ENCODE peak calls at places on chromosomes 7 and 10, in four cellular contexts. X is colonic mucosa, V is choroid plexus epithelial cell, E is activated B cell treated with CpG ODN at 0.5 μM for 24 hours. F is an unnamed sample.

GRCh38 chr7:108417144-108417543 is 39.1 kb downstream of the NRCAM start:
- DNase-seq in X (no peak), V (no peak), E (no peak), F (no peak)

GRCh38 chr7:91164531-91164930 is 99.7 kb upstream of the FZD1 start:
- DNase-seq in X (no peak), V (peak), E (no peak), F (no peak)

GRCh38 chr7:109549461-109549860 is 979.8 kb downstream of the DNAJB9 start:
- DNase-seq in X (no peak), V (no peak), E (no peak), F (no peak)

GRCh38 chr10:91592282-91593020 is 40.4 kb downstream of the PPP1R3C start:
- DNase-seq in X (no peak), V (no peak), E (no peak), F (no peak)

GRCh38 chr10:71531485-71532446 is 135.0 kb downstream of the CDH23 start:
- DNase-seq in X (no peak), V (no peak), E (no peak), F (peak)

GRCh38 chr7:19587291-19587690 is 121.5 kb downstream of the POLR1F start:
- DNase-seq in X (no peak), V (no peak), E (no peak), F (no peak)

GRCh38 chr7:112449353-112449752 is 907 bp upstream of the IFRD1 start:
- DNase-seq in X (peak), V (peak), E (no peak), F (peak)

GRCh38 chr10:43202224-43202656 is 64.0 kb downstream of the CSGALNACT2 start:
- DNase-seq in X (peak), V (peak), E (peak), F (peak)

GRCh38 chr10:88413412-88413811 is 169.7 kb downstream of the RNLS start:
- DNase-seq in X (no peak), V (no peak), E (no peak), F (no peak)

GRCh38 chr7:155921804-155922506 is 109.7 kb upstream of the SHH start:
- DNase-seq in X (peak), V (no peak), E (no peak), F (no peak)

GRCh38 chr10:17229016-17229716 is 1.1 kb downstream of the VIM start:
- DNase-seq in X (peak), V (peak), E (peak), F (peak)

GRCh38 chr10:77105756-77106155 is 531.9 kb downstream of the KCNMA1 start:
- DNase-seq in X (no peak), V (no peak), E (no peak), F (no peak)

GRCh38 chr7:25389489-25390106 is 161.3 kb upstream of the NPVF start:
- DNase-seq in X (peak), V (peak), E (no peak), F (peak)

GRCh38 chr7:157442993-157443831 is 106.4 kb downstream of the DNAJB6 start:
- DNase-seq in X (no peak), V (no peak), E (no peak), F (no peak)

GRCh38 chr7:135169936-135170222 is 628 bp downstream of the CYREN start:
- DNase-seq in X (no peak), V (peak), E (no peak), F (no peak)

GRCh38 chr7:18558910-18559309 is 63.4 kb downstream of the HDAC9 start:
- DNase-seq in X (no peak), V (no peak), E (no peak), F (no peak)

GRCh38 chr10:128451879-128452278 is 325.7 kb upstream of the MKI67 start:
- DNase-seq in X (no peak), V (no peak), E (no peak), F (no peak)

GRCh38 chr7:38330861-38331709 is 57.6 kb upstream of the TARP start:
- DNase-seq in X (no peak), V (no peak), E (no peak), F (peak)

GRCh38 chr10:8767616-8768015 is 713.1 kb downstream of the GATA3 start:
- DNase-seq in X (no peak), V (no peak), E (no peak), F (no peak)

GRCh38 chr7:1120791-1121190 is 32.9 kb downstream of the GPER1 start:
- DNase-seq in X (no peak), V (no peak), E (no peak), F (no peak)

GRCh38 chr7:53437336-53437735 is 401.9 kb downstream of the POM121L12 start:
- DNase-seq in X (no peak), V (no peak), E (no peak), F (no peak)

GRCh38 chr10:63256047-63256773 is 123.1 kb downstream of the NRBF2 start:
- DNase-seq in X (no peak), V (peak), E (no peak), F (no peak)

GRCh38 chr7:70788276-70788675 is 343.7 kb upstream of the GALNT17 start:
- DNase-seq in X (no peak), V (no peak), E (no peak), F (peak)

GRCh38 chr7:33196194-33196593 is 66.8 kb downstream of the BBS9 start:
- DNase-seq in X (no peak), V (peak), E (no peak), F (no peak)

GRCh38 chr7:23191022-23191421 is 9.2 kb downstream of the NUP42 start:
- DNase-seq in X (no peak), V (no peak), E (no peak), F (no peak)

GRCh38 chr10:121899727-121900126 is 28.1 kb downstream of the ATE1 start:
- DNase-seq in X (no peak), V (no peak), E (no peak), F (no peak)

GRCh38 chr7:84477786-84478405 is 283.3 kb upstream of the SEMA3A start:
- DNase-seq in X (no peak), V (no peak), E (no peak), F (no peak)

GRCh38 chr7:141333459-141333858 is 217.8 kb upstream of the AGK start:
- DNase-seq in X (no peak), V (no peak), E (no peak), F (no peak)

GRCh38 chr7:46461334-46461777 is 540.3 kb upstream of the IGFBP3 start:
- DNase-seq in X (no peak), V (peak), E (no peak), F (no peak)

GRCh38 chr10:70343312-70343711 is 39.1 kb downstream of the LRRC20 start:
- DNase-seq in X (no peak), V (no peak), E (no peak), F (no peak)

GRCh38 chr7:124635416-124635815 is 130.2 kb downstream of the GPR37 start:
- DNase-seq in X (no peak), V (no peak), E (no peak), F (no peak)

GRCh38 chr10:34290412-34291082 is 524.5 kb downstream of the PARD3 start:
- DNase-seq in X (no peak), V (peak), E (no peak), F (no peak)

GRCh38 chr10:53918755-53919154 is 882.3 kb downstream of the PCDH15 start:
- DNase-seq in X (no peak), V (no peak), E (no peak), F (no peak)

GRCh38 chr7:113128028-113128427 is 9.7 kb upstream of the SMIM30 start:
- DNase-seq in X (no peak), V (no peak), E (no peak), F (no peak)

GRCh38 chr7:55127135-55127551 is 108.3 kb downstream of the EGFR start:
- DNase-seq in X (no peak), V (no peak), E (no peak), F (no peak)

GRCh38 chr7:45185028-45185863 is 27.7 kb downstream of the RAMP3 start:
- DNase-seq in X (no peak), V (no peak), E (no peak), F (no peak)

GRCh38 chr7:27196287-27196739 is 3.6 kb downstream of the HOXA13 start:
- DNase-seq in X (peak), V (peak), E (no peak), F (peak)

GRCh38 chr10:107336061-107336460 is 171.6 kb upstream of the SORCS1 start:
- DNase-seq in X (no peak), V (no peak), E (no peak), F (no peak)

GRCh38 chr10:67788028-67788886 is 49.7 kb downstream of the DNAJC12 start:
- DNase-seq in X (peak), V (peak), E (peak), F (peak)
- TF ChIP-seq CTCF in X (peak), V (peak), E (no peak), F (peak)

DNA sequence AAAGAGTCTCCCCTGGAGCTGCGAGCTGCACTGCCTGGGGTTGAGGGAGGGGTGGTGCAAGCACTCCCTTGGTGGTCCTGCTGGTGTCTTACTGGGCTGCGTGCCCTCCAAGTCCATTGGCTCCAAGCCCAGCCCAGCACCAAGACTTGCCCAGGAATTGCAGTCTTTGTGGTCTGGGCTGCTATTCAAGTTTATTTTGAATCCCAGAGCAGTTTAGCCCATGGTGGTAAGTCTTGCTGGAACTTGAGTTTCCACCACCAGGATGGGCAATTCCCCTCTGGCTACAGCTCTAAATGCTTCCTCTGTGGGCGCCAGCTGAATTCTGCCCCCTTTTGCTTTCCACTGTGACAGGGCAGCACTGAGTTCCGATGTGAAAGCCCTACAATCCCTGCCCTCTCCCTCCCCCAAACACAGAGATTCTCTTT is 25.1 kb downstream of the GALNT11 start:
- DNase-seq in X (no peak), V (peak), E (no peak), F (no peak)
- TF ChIP-seq CTCF in X (no peak), V (peak), E (no peak), F (no peak)

GRCh38 chr7:36084485-36085091 is 68.5 kb upstream of the EEPD1 start:
- DNase-seq in X (peak), V (peak), E (no peak), F (no peak)

GRCh38 chr7:36085096-36085495 is 68.0 kb upstream of the EEPD1 start:
- DNase-seq in X (no peak), V (no peak), E (no peak), F (no peak)

GRCh38 chr7:36088966-36089365 is 64.1 kb upstream of the EEPD1 start:
- DNase-seq in X (no peak), V (no peak), E (no peak), F (no peak)

GRCh38 chr7:36088553-36088952 is 64.5 kb upstream of the EEPD1 start:
- DNase-seq in X (no peak), V (no peak), E (no peak), F (no peak)

DNA sequence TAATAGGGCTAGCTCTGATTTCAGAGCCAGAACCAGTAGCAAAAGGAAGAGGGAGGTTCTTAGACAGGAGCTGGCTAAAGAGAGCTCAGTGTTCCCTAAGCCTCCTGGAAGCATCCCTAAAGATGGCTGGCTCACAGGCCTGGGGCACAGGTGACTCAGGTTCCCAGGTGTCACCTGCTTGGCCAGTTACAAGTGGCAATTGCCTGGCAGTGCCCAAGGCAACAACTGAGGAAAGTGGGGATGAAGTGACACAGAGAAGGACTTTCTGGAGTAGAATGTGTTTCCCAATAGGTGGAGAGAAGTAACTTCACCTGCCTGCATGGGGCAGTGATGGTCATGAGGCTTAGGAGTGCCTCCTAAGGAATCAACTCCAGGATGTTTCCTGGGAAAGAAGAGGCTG is 66.5 kb upstream of the EEPD1 start:
- DNase-seq in X (no peak), V (no peak), E (no peak), F (no peak)
- TF ChIP-seq CTCF in X (no peak), V (no peak), E (no peak), F (no peak)

DNA sequence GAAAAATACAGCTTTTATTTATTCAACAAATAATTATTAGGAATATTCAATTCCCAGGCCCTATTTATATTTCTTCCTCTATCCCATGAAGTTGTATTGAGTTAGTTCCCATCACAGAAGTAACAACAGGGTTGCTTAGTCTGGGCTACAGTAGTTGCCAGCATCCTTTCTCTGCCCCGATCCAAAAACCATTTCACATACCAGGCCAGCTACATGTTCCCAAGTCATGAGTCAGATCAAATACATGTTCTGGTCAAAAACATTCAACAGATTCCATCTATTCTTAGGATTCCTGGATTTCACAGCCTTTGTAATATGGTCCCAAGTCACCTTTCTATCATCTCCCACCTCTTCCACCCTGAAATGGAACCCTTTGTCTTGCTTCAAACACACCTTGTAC is 91.6 kb downstream of the RAB11FIP2 start:
- DNase-seq in X (no peak), V (no peak), E (no peak), F (no peak)
- TF ChIP-seq CTCF in X (no peak), V (no peak), E (no peak), F (no peak)

DNA sequence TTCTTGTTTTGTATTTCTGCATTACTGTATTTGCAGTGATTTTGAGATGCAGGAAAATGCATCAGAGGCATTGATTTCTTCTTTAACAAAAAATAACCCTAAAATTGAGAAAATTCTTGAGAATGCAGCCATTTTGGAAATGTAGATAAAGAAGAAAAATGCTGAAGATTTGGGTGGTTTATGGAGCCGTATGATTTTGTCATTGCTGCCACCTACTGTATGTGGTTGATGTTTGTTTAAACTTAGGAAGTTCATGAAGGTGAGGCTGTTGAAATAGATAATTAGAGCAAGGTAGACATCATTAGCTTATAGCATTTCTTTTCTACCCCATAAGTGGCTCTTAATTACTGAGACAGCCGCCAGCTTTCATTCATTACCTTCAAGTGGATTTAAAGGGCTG is 92.1 kb upstream of the SAMD8 start:
- DNase-seq in X (no peak), V (peak), E (no peak), F (no peak)
- TF ChIP-seq CTCF in X (no peak), V (peak), E (no peak), F (peak)

GRCh38 chr10:35633006-35633980 is 8.8 kb downstream of the FZD8 start:
- DNase-seq in X (no peak), V (no peak), E (no peak), F (no peak)

GRCh38 chr10:35631404-35631803 is 10.7 kb downstream of the FZD8 start:
- DNase-seq in X (no peak), V (no peak), E (no peak), F (no peak)

GRCh38 chr10:35636942-35637341 is 5.2 kb downstream of the FZD8 start:
- DNase-seq in X (no peak), V (no peak), E (no peak), F (no peak)

GRCh38 chr10:35635576-35635975 is 6.5 kb downstream of the FZD8 start:
- DNase-seq in X (peak), V (peak), E (no peak), F (peak)

GRCh38 chr10:35632027-35632426 is 10.1 kb downstream of the FZD8 start:
- DNase-seq in X (no peak), V (no peak), E (no peak), F (no peak)
- TF ChIP-seq CTCF in X (no peak), V (no peak), E (no peak), F (no peak)

GRCh38 chr7:100247152-100247757 is 27.5 kb downstream of the PVRIG start:
- DNase-seq in X (no peak), V (peak), E (no peak), F (peak)
- TF ChIP-seq CTCF in X (no peak), V (peak), E (no peak), F (no peak)

GRCh38 chr10:963613-964012 is 24.6 kb upstream of the GTPBP4 start:
- DNase-seq in X (no peak), V (no peak), E (no peak), F (no peak)
- TF ChIP-seq CTCF in X (no peak), V (no peak), E (no peak), F (no peak)

F was measured in activated CD8-positive, alpha-beta T cell treated with anti-CD3 and anti-CD28 coated beads for 36 hours.